ENCODE peak calls at places on chromosomes 1 and 21, in seven cellular contexts. L is endothelial cell of umbilical vein; V is SJCRH30; Q is prostate gland; R is upper lobe of left lung; M is PC-9; Y is CD8-positive, alpha-beta T cell. J is an unnamed sample. For H3K9me3, the result is how much of the 10 kb centered on the place peaks cover.

GRCh38 chr1:201696217-201696761 is 132.7 kb upstream of the IPO9 start:
- DNase-seq in Y (no peak), Q (peak), R (no peak), L (no peak), M (no peak), V (no peak), J (no peak)

GRCh38 chr1:154906621-154907081 is 29.9 kb downstream of the PMVK start:
- DNase-seq in Y (no peak), L (no peak), V (peak), R (no peak), M (peak), Q (no peak), J (no peak)

GRCh38 chr1:20319456-20319855 is 28.8 kb downstream of the VWA5B1 start:
- DNase-seq in M (no peak), L (no peak), Y (no peak), V (no peak), Q (no peak), R (no peak), J (no peak)

GRCh38 chr1:192539450-192540132 is 36.0 kb upstream of the RGS1 start:
- DNase-seq in R (no peak), L (peak), M (peak), Y (no peak), Q (no peak), V (peak), J (no peak)

GRCh38 chr21:27034796-27035195 is 67.9 kb upstream of the ADAMTS5 start:
- DNase-seq in M (no peak), V (no peak), L (no peak), R (no peak), Y (no peak), Q (no peak), J (no peak)

GRCh38 chr1:118101445-118101844 is 83.6 kb downstream of the SPAG17 start:
- DNase-seq in Y (no peak), L (no peak), Q (no peak), V (no peak), M (no peak), R (no peak), J (no peak)

GRCh38 chr1:235601087-235601486 is 48.5 kb downstream of the GNG4 start:
- DNase-seq in L (peak), V (no peak), Q (no peak), Y (no peak), M (no peak), R (no peak), J (no peak)

GRCh38 chr21:35467536-35467935 is 418.4 kb upstream of the RUNX1 start:
- DNase-seq in L (no peak), R (no peak), M (no peak), Y (no peak), Q (no peak), V (no peak), J (no peak)

GRCh38 chr1:180310095-180310494 is 80.0 kb downstream of the LHX4 start:
- DNase-seq in R (no peak), Q (no peak), L (no peak), M (no peak), V (peak), Y (no peak), J (no peak)

GRCh38 chr1:223228201-223228600 is 85.2 kb upstream of the TLR5 start:
- DNase-seq in R (no peak), Y (peak), V (no peak), Q (no peak), M (no peak), L (no peak), J (no peak)

GRCh38 chr21:32278068-32278467 is 781 bp downstream of the MIS18A start:
- DNase-seq in Q (no peak), Y (no peak), V (no peak), L (peak), M (no peak), R (no peak), J (no peak)

GRCh38 chr1:114315601-114316000 is 161.9 kb upstream of the SYT6 start:
- DNase-seq in V (no peak), Q (no peak), M (no peak), Y (no peak), R (no peak), L (no peak), J (no peak)

GRCh38 chr1:231487019-231487418 is 41.5 kb upstream of the TSNAX start:
- DNase-seq in Q (no peak), L (peak), R (no peak), Y (no peak), V (no peak), M (no peak), J (no peak)

GRCh38 chr1:113763651-113764050 is 4.4 kb upstream of the PHTF1 start:
- DNase-seq in L (no peak), M (no peak), R (no peak), Y (no peak), Q (no peak), V (no peak), J (no peak)

GRCh38 chr21:41642399-41642798 is 124.5 kb downstream of the RIPK4 start:
- DNase-seq in L (no peak), R (no peak), Q (no peak), V (no peak), M (no peak), Y (no peak), J (no peak)

GRCh38 chr1:180966744-180967536 is 54.2 kb downstream of the KIAA1614 start:
- DNase-seq in M (no peak), R (no peak), V (peak), L (no peak), Y (no peak), Q (no peak), J (no peak)

GRCh38 chr1:164794310-164794709 is 235.3 kb downstream of the PBX1 start:
- DNase-seq in L (peak), Y (no peak), M (peak), R (no peak), Q (peak), V (peak), J (no peak)

GRCh38 chr1:241715956-241716355 is 63.9 kb downstream of the WDR64 start:
- DNase-seq in L (no peak), R (no peak), Y (no peak), V (no peak), M (no peak), Q (no peak), J (no peak)

GRCh38 chr1:47547753-47548152 is 109.9 kb downstream of the FOXD2 start:
- DNase-seq in R (no peak), Q (no peak), L (no peak), Y (no peak), M (no peak), V (peak), J (no peak)

GRCh38 chr1:192966073-192966472 is 93.1 kb downstream of the UCHL5 start:
- DNase-seq in M (no peak), L (no peak), V (no peak), Q (no peak), Y (no peak), R (no peak), J (no peak)

GRCh38 chr1:10489291-10490055 is 14.7 kb downstream of the PEX14 start:
- DNase-seq in M (no peak), R (no peak), Q (no peak), L (no peak), V (no peak), Y (no peak), J (no peak)

GRCh38 chr1:155086182-155086741 is 7.6 kb downstream of the EFNA3 start:
- DNase-seq in L (peak), V (peak), Y (peak), R (peak), M (peak), Q (peak), J (peak)

GRCh38 chr1:87325982-87326738 is 2.5 kb upstream of the LMO4 start:
- DNase-seq in M (peak), V (no peak), L (peak), Y (peak), R (no peak), Q (peak), J (peak)

GRCh38 chr21:33360281-33360680 is 35.5 kb downstream of the IFNAR1 start:
- DNase-seq in Y (no peak), Q (no peak), M (no peak), V (no peak), R (no peak), L (peak), J (no peak)

GRCh38 chr1:19037659-19038058 is 81.2 kb upstream of the IFFO2 start:
- DNase-seq in V (no peak), L (no peak), Y (no peak), R (no peak), Q (no peak), M (no peak), J (no peak)

GRCh38 chr1:199292873-199293272 is 654.0 kb downstream of the PTPRC start:
- DNase-seq in Q (no peak), Y (no peak), V (no peak), R (no peak), L (no peak), M (no peak), J (no peak)

GRCh38 chr21:16388911-16389515 is 659.2 kb downstream of the USP25 start:
- DNase-seq in V (no peak), R (no peak), Y (no peak), M (peak), Q (no peak), L (no peak), J (no peak)

GRCh38 chr1:27292111-27292510 is 29.9 kb upstream of the TMEM222 start:
- DNase-seq in Y (no peak), V (no peak), R (no peak), L (no peak), Q (no peak), M (no peak), J (no peak)

GRCh38 chr1:23837905-23838304 is 12.7 kb upstream of the HMGCL start:
- DNase-seq in L (no peak), R (peak), V (no peak), M (no peak), Y (no peak), Q (no peak), J (no peak)

GRCh38 chr1:203089001-203089650 is 3.3 kb upstream of the MYOG start:
- DNase-seq in V (no peak), Q (no peak), M (no peak), L (no peak), R (no peak), Y (no peak), J (no peak)

GRCh38 chr1:172640146-172640545 is 18.8 kb upstream of the FASLG start:
- DNase-seq in V (no peak), Q (no peak), L (no peak), R (no peak), Y (no peak), M (no peak), J (no peak)

GRCh38 chr1:71232166-71232763 is 151.4 kb upstream of the ZRANB2 start:
- DNase-seq in R (no peak), M (no peak), L (no peak), V (no peak), Q (no peak), Y (no peak), J (no peak)

GRCh38 chr1:245606157-245606725 is 451.5 kb downstream of the KIF26B start:
- DNase-seq in V (no peak), R (peak), M (no peak), Q (no peak), L (no peak), Y (no peak), J (no peak)

GRCh38 chr1:231807498-231807897 is 180.9 kb downstream of the DISC1 start:
- DNase-seq in V (no peak), Q (peak), Y (no peak), R (no peak), M (no peak), L (no peak), J (no peak)

GRCh38 chr1:81967957-81968356 is 167.2 kb downstream of the ADGRL2 start:
- DNase-seq in V (no peak), Y (no peak), L (no peak), M (no peak), Q (no peak), R (no peak), J (no peak)

GRCh38 chr1:243850368-243851128 is 505 bp upstream of the AKT3 start:
- DNase-seq in Y (peak), V (peak), R (peak), L (peak), Q (peak), M (peak), J (peak)

GRCh38 chr21:33670076-33670475 is 27.8 kb downstream of the ITSN1 start:
- DNase-seq in R (no peak), Q (no peak), V (no peak), L (no peak), M (no peak), Y (no peak), J (no peak)

GRCh38 chr1:203117611-203118575 is 9.6 kb upstream of the ADORA1 start:
- DNase-seq in L (peak), V (no peak), R (peak), M (peak), Y (peak), Q (peak), J (no peak)

GRCh38 chr1:206110161-206110560 is 7.0 kb downstream of the AVPR1B start:
- DNase-seq in R (peak), Y (no peak), Q (no peak), M (no peak), L (no peak), V (no peak), J (no peak)

GRCh38 chr1:36365310-36365895 is 20.3 kb downstream of the STK40 start:
- DNase-seq in Y (no peak), L (no peak), V (no peak), Q (no peak), R (no peak), M (no peak), J (no peak)

DNA sequence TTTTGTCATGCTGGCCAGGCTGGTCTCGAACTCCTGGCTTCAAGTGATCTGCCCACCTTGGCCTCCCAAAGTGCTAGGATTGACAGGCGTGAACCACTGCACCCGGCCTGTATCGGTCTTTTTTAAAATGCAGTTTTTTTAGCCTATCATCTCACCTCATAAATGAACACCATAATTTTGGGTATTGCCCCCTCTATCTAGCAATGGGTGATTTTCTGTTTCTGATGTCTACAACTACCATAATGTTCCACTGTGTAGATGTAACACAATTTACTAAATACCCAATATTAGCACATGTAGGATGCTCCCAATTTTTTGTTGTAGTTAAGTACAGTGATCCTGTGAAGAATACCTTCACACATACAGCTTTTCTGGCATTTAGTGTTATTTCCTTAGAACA is 2.0 kb upstream of the CAMTA1 start:
- DNase-seq in R (no peak), V (no peak), Y (no peak), Q (no peak), L (no peak), M (no peak), J (no peak)
- H3K9me3 ChIP-seq in R (under half), V (under half), Y (under half), Q (under half), L (under half), M (under half), J (under half)

GRCh38 chr1:226186124-226187018 is at the start of gene ACBD3:
- DNase-seq in R (peak), L (peak), V (peak), M (peak), Q (peak), Y (peak), J (peak)
- H3K9me3 ChIP-seq in R (under half), L (under half), V (under half), M (under half), Q (under half), Y (under half), J (under half)

DNA sequence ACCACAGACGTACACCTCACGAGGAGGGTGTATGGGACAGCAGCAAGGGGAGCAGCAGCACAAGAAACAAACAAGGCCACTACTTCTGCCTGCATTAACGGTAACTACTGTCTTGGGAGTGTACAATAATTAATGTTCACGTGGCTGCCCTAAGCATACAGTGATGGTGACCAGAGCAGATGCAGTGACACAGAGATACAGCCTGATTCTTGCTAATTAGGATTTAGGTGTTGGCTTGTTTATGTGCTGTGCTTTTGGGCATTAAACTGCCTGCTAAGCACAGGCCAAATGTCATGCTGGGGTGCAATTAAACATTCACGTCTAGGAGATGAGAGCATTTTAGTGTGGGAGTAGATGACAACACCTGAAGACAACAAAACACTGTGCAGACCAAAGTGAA is 7.2 kb downstream of the ZNF669 start:
- DNase-seq in R (no peak), L (no peak), M (no peak), Q (no peak), Y (peak), V (no peak), J (no peak)
- H3K9me3 ChIP-seq in R (half or more), L (under half), M (under half), Q (under half), Y (under half), V (under half), J (under half)

DNA sequence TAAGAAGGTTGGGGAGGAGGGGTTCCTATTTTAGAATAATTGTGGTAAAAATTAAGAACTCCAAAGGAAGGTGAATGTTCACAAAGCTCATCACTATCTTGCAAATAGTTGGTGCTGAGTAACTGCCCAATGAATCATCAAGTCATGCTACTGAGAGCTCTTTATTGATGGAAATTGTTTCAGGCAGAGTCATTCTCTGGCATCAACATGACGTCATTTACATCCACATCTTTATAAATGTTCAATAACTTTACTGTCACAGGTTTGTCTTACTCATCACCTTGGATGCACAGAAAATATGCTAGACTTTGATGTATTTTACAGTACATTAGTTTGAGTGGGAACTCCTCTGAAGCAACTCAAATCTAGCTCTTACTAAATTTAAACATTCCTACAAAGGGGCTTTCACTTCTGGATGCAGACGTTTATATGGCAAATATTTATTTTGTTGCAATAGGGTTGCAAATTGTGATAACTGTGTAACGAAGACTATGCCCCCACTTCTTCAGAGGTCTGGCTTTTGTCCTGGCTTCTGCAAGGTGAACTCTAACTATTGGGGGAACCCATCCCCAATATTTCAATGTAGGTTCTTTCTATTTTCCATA is 273.7 kb upstream of the AJAP1 start:
- DNase-seq in V (no peak), L (no peak), R (no peak), Q (no peak), M (no peak), Y (no peak), J (no peak)
- H3K9me3 ChIP-seq in V (under half), L (under half), R (under half), Q (under half), M (under half), Y (under half), J (under half)

GRCh38 chr1:4977701-4978100 is 323.3 kb downstream of the AJAP1 start:
- DNase-seq in Q (no peak), V (no peak), Y (no peak), L (no peak), R (no peak), M (no peak), J (no peak)
- H3K9me3 ChIP-seq in Q (under half), V (under half), Y (under half), L (under half), R (under half), M (under half), J (under half)

DNA sequence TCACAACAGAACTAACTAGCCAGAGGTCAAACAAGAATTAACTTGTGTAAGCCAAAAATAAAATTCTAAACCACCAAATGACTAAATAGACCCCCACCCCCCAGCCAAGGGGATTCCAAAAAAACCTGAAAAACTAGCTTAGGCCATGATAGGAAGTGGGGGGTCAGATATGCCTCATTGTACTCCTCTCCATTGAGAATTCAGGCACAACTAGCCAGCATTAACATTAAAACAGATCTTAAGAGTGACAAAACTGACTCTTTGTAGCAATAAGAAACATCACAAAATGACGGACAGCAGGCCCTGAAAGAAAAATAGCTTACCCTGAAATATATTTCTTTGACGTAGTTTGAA is 103.0 kb upstream of the ETV3 start:
- DNase-seq in R (no peak), Q (no peak), M (no peak), V (no peak), L (no peak), Y (no peak), J (no peak)
- H3K9me3 ChIP-seq in R (under half), Q (under half), M (under half), V (under half), L (under half), Y (under half), J (under half)

GRCh38 chr1:24909388-24909898 is 20.6 kb downstream of the RUNX3 start:
- DNase-seq in Q (no peak), R (no peak), Y (no peak), M (no peak), V (no peak), L (peak), J (no peak)
- H3K9me3 ChIP-seq in Q (under half), R (under half), Y (under half), M (under half), V (under half), L (under half), J (under half)

J was measured in T-helper 17 cell.